ENCODE peak calls at places on chromosomes 12 and 14, in nine cellular contexts. R is CD8-positive, alpha-beta T cell; X is activated CD4-positive, CD25-positive, alpha-beta regulatory T cell treated with anti-CD3 and anti-CD28 coated beads, Interleukin-2, amount 50 U/mL, for 72 hours; J is GM23248; H is iris pigment epithelial cell; S is EL; I is astrocyte of the hippocampus; M is heart right ventricle; P is ovary. U is an unnamed sample.

GRCh38 chr14:72783741-72784140 is 110.2 kb downstream of the DPF3 start:
- DNase-seq in R (no peak), X (no peak), J (no peak), H (no peak), S (no peak), I (no peak), M (no peak), P (peak), U (no peak)

GRCh38 chr12:21819236-21819635 is 44.7 kb upstream of the KCNJ8 start:
- DNase-seq in R (no peak), X (no peak), J (peak), H (peak), S (peak), I (peak), M (no peak), P (no peak), U (no peak)

GRCh38 chr14:72810201-72810600 is 83.7 kb downstream of the DPF3 start:
- DNase-seq in R (peak), X (no peak), J (peak), H (no peak), S (no peak), I (no peak), M (no peak), P (no peak), U (no peak)

GRCh38 chr14:91996951-91997371 is 42.9 kb downstream of the TRIP11 start:
- DNase-seq in R (no peak), X (no peak), J (peak), H (peak), S (peak), I (peak), M (no peak), P (no peak), U (no peak)

GRCh38 chr12:10111451-10111850 is 12.7 kb upstream of the CLEC1A start:
- DNase-seq in R (no peak), X (no peak), J (no peak), H (no peak), S (no peak), I (no peak), M (no peak), P (no peak), U (no peak)

GRCh38 chr14:54805521-54806322 is 96.9 kb downstream of the GCH1 start:
- DNase-seq in R (peak), X (peak), J (peak), H (peak), S (peak), I (peak), M (peak), P (peak), U (peak)

GRCh38 chr14:38309522-38310262 is 53.8 kb upstream of the CLEC14A start:
- DNase-seq in R (no peak), X (no peak), J (no peak), H (no peak), S (no peak), I (no peak), M (no peak), P (no peak), U (no peak)

GRCh38 chr14:23537351-23538048 is 14.1 kb downstream of the ZFHX2 start:
- DNase-seq in R (no peak), X (no peak), J (peak), H (peak), S (peak), I (no peak), M (no peak), P (no peak), U (no peak)

GRCh38 chr12:47573146-47573659 is 132.6 kb downstream of the RPAP3 start:
- DNase-seq in R (no peak), X (no peak), J (no peak), H (no peak), S (no peak), I (no peak), M (no peak), P (no peak), U (no peak)

GRCh38 chr12:49934505-49934904 is 16.0 kb upstream of the AQP2 start:
- DNase-seq in R (no peak), X (no peak), J (no peak), H (peak), S (no peak), I (no peak), M (no peak), P (no peak), U (no peak)

GRCh38 chr12:54428050-54429013 is 9.3 kb upstream of the ITGA5 start:
- DNase-seq in R (peak), X (no peak), J (peak), H (peak), S (peak), I (no peak), M (peak), P (no peak), U (peak)

GRCh38 chr12:12180575-12180974 is 86.3 kb downstream of the LRP6 start:
- DNase-seq in R (no peak), X (no peak), J (peak), H (no peak), S (no peak), I (no peak), M (no peak), P (no peak), U (no peak)

GRCh38 chr12:68901551-68901950 is 31.4 kb downstream of the CPM start:
- DNase-seq in R (no peak), X (no peak), J (no peak), H (no peak), S (no peak), I (no peak), M (no peak), P (no peak), U (no peak)

U was measured in uterus.